ENCODE peak calls at places on chromosomes 13 and 19, in four cellular contexts. R is A549, O is ascending aorta, M is RWPE2. V is an unnamed sample.

GRCh38 chr19:8665468-8666213 is 33.0 kb downstream of the ACTL9 start:
- DNase-seq in O (no peak), R (no peak), M (no peak), V (no peak)

GRCh38 chr13:30158774-30159445 is 148.4 kb downstream of the KATNAL1 start:
- DNase-seq in M (no peak), R (no peak), O (no peak), V (no peak)

GRCh38 chr13:44620057-44620456 is 43.9 kb upstream of the TSC22D1 start:
- DNase-seq in M (no peak), O (no peak), R (no peak), V (no peak)

GRCh38 chr13:110575322-110576069 is 14.0 kb upstream of the RAB20 start:
- DNase-seq in O (no peak), R (no peak), M (no peak), V (no peak)

GRCh38 chr13:75618308-75618707 is 17.8 kb upstream of the LMO7 start:
- DNase-seq in R (no peak), M (no peak), O (no peak), V (no peak)

GRCh38 chr13:100521912-100522490 is 66.6 kb downstream of the GGACT start:
- DNase-seq in M (no peak), R (no peak), O (no peak), V (no peak)

GRCh38 chr19:39514840-39515550 is at the start of gene SELENOV:
- DNase-seq in R (no peak), M (no peak), O (no peak), V (peak)

GRCh38 chr13:51396352-51396751 is 56.5 kb downstream of the INTS6 start:
- DNase-seq in O (no peak), R (no peak), M (no peak), V (no peak)

GRCh38 chr19:41025871-41026270 is 34.8 kb downstream of the CYP2B6 start:
- DNase-seq in M (no peak), R (no peak), O (no peak), V (no peak)

GRCh38 chr19:15417699-15418098 is 1.1 kb downstream of the AKAP8L start:
- DNase-seq in O (no peak), M (no peak), R (no peak), V (no peak)

GRCh38 chr13:30845297-30846214 is 60.5 kb upstream of the MEDAG start:
- DNase-seq in O (no peak), R (no peak), M (no peak), V (no peak)

GRCh38 chr19:2819540-2820111 is at the start of gene ZNF554:
- DNase-seq in M (peak), R (peak), O (peak), V (peak)
- TF ChIP-seq CTCF in M (peak), R (peak), O (peak), V (peak)

GRCh38 chr13:46995874-46996273 is 99.0 kb upstream of the HTR2A start:
- DNase-seq in O (no peak), M (no peak), R (no peak), V (no peak)

GRCh38 chr13:46996316-46996715 is 99.5 kb upstream of the HTR2A start:
- DNase-seq in R (no peak), O (no peak), M (no peak), V (no peak)

GRCh38 chr13:46994492-46994891 is 97.6 kb upstream of the HTR2A start:
- DNase-seq in M (no peak), R (no peak), O (no peak), V (no peak)

DNA sequence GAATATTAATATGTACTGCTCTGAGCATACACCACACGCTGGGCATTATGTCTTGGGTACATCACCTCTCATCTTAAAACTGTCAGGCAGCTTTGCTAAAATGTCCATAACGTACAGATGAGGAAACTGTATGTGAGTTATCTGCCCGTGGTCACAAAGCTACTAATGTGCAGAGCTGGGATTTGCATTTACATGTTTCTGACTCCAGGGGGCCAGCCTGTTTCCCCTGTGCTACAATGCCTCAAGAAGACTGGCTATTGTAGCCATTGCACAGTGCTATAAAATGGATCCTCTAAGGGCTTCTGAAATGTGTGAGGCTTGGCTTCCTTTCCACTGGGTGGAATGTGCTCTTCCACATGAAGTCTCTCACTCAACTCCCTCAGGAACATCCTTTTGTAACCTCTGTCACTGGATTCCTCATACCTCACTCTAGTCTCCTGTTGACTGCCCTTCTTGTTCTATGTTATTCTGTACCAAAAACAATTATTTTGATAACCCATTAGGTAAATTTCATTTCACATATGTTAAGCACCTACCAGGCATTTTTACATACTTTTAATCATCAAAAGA is 95.6 kb upstream of the HTR2A start:
- DNase-seq in M (no peak), R (no peak), O (no peak), V (no peak)
- TF ChIP-seq CTCF in M (peak), R (no peak), O (no peak), V (peak)

GRCh38 chr13:33285420-33286124 is at the start of gene STARD13:
- DNase-seq in M (peak), O (peak), R (peak), V (peak)

GRCh38 chr13:33283195-33283910 is 2.2 kb downstream of the STARD13 start:
- DNase-seq in O (no peak), M (no peak), R (no peak), V (no peak)

GRCh38 chr13:33284016-33284415 is 1.5 kb downstream of the STARD13 start:
- DNase-seq in O (no peak), R (no peak), M (no peak), V (no peak)

GRCh38 chr13:33286143-33286542 is 588 bp upstream of the STARD13 start:
- DNase-seq in O (no peak), M (no peak), R (no peak), V (no peak)

GRCh38 chr13:33284916-33285315 is 639 bp downstream of the STARD13 start:
- DNase-seq in R (no peak), O (no peak), M (no peak), V (no peak)
- TF ChIP-seq CTCF in R (no peak), O (no peak), M (no peak), V (no peak)

GRCh38 chr19:17718467-17718987 is 753 bp upstream of the MAP1S start:
- DNase-seq in M (no peak), R (no peak), O (no peak), V (no peak)

GRCh38 chr19:17720487-17720839 is 1.2 kb downstream of the MAP1S start:
- DNase-seq in O (no peak), M (no peak), R (no peak), V (no peak)

GRCh38 chr19:17719730-17720486 is 628 bp downstream of the MAP1S start:
- DNase-seq in O (no peak), M (no peak), R (no peak), V (no peak)

GRCh38 chr19:17718988-17719711 is at the start of gene MAP1S:
- DNase-seq in O (peak), R (peak), M (no peak), V (no peak)

DNA sequence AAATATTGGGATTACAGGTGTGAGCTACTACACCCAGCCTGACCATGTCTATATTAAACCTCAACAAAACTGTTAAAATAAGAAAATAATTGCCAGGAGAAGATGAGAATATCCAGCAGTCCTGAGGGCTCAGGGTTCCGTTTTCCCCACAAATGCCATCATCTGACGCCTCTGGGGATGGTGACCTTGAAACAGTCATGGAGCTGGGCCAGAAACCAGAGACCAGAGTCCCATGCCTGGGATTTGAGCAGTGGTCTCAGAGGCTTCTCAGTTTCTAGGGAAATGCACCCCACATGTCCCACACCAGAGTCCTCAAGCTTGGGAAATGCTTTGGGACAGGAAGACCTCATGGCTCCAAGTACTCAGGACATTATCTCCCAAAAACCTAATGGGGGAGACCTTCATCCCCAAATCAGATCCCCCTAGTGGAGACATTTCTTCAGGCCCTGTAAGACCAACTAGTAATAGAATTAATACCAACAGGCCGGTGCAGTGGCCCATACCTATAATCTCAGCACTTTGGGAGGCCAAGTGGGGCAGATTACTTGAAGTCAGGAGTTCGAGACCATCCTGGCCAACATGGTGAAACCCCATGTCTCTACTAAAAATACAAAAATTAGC is 2.9 kb upstream of the MAP1S start:
- DNase-seq in R (no peak), M (no peak), O (no peak), V (no peak)
- TF ChIP-seq CTCF in R (no peak), M (no peak), O (peak), V (peak)

GRCh38 chr19:3505598-3506383 is at the start of gene FZR1:
- DNase-seq in O (peak), R (peak), M (peak), V (peak)
- TF ChIP-seq CTCF in O (no peak), R (no peak), M (no peak), V (peak)

GRCh38 chr19:4199699-4200293 is 17.3 kb downstream of the ANKRD24 start:
- DNase-seq in M (no peak), R (peak), O (no peak), V (no peak)
- TF ChIP-seq CTCF in M (peak), R (peak), O (no peak), V (peak)

DNA sequence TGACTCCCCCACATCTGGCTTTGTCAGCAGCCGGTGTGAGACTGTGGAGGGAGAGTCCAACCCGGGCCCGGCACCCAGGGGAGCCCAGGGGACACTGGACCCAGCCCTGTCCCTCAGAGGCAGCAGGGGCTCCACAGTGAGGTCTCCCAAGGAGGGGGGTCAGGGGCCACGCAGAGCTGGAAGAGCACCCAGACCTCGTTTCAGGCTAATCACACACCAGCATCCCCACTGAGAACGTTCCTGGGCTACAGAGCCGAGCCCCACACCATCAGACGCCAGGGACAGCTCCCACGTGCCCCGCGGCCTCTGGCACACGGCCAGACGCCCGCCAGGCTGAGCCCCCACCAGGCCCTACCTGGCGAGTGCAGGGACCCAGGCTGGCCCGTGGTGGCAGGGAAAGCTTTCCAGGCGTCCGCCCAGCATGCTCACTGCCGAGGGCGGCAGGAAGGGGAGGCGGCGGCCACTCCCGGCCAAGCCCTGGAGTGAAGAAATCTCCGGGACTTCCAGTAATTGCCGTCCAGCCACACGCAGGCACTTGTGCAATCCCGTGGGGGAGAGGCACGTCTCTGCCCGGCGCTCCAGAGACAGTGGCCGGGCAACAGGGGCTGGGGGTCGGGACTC is 19.2 kb downstream of the SBNO2 start:
- DNase-seq in O (peak), M (no peak), R (peak), V (peak)
- TF ChIP-seq CTCF in O (no peak), M (no peak), R (no peak), V (no peak)

V was measured in chondrocyte.